ENCODE peak calls at places on chromosome 16, in seven cellular contexts. Y, H, T, A, G, B and D are unnamed samples.

GRCh38 chr16:48687421-48688038 is 77.5 kb upstream of the N4BP1 start:
- DNase-seq in H (peak; percentile 62), Y (no peak), G (peak; percentile 71), T (peak; percentile 44), B (no peak), A (peak; percentile 4), D (peak; percentile 33)

GRCh38 chr16:24577167-24577566 is 37.8 kb downstream of the RBBP6 start:
- DNase-seq in Y (no peak), B (no peak), A (no peak), H (no peak), G (no peak), T (no peak), D (no peak)

GRCh38 chr16:85124636-85125346 is 12.5 kb upstream of the CIBAR2 start:
- DNase-seq in B (no peak), T (no peak), G (no peak), Y (no peak), H (no peak), A (no peak), D (no peak)

GRCh38 chr16:12124742-12125141 is 148.2 kb downstream of the SNX29 start:
- DNase-seq in B (no peak), Y (no peak), T (no peak), A (no peak), G (no peak), H (peak; percentile 31), D (no peak)

GRCh38 chr16:79372504-79373184 is 227.9 kb downstream of the MAF start:
- DNase-seq in G (peak; percentile 94), T (no peak), Y (no peak), B (no peak), H (no peak), A (no peak), D (no peak)

GRCh38 chr16:55003916-55004315 is 73.3 kb downstream of the IRX5 start:
- DNase-seq in B (no peak), A (no peak), G (no peak), H (no peak), T (no peak), Y (no peak), D (no peak)

GRCh38 chr16:2480948-2481347 is 6.0 kb downstream of the TBC1D24 start:
- DNase-seq in B (no peak), Y (no peak), H (no peak), T (peak; percentile 45), G (no peak), A (no peak), D (no peak)

GRCh38 chr16:63714876-63715275 is 1407.0 kb downstream of the CDH11 start:
- DNase-seq in T (no peak), G (no peak), B (peak; percentile 19), H (no peak), Y (no peak), A (no peak), D (no peak)

GRCh38 chr16:56336071-56336688 is 89.2 kb downstream of the AMFR start:
- DNase-seq in H (no peak), A (no peak), T (no peak), B (no peak), G (no peak), Y (no peak), D (no peak)

GRCh38 chr16:4909825-4910224 is 27.1 kb downstream of the PPL start:
- DNase-seq in H (no peak), T (no peak), G (no peak), Y (no peak), A (no peak), B (no peak), D (no peak)

GRCh38 chr16:746637-747036 is 5.8 kb upstream of the CIAO3 start:
- DNase-seq in T (no peak), Y (no peak), A (no peak), B (no peak), H (no peak), G (no peak), D (no peak)

GRCh38 chr16:83917152-83918120 is 18.5 kb downstream of the MLYCD start:
- DNase-seq in Y (no peak), H (no peak), G (no peak), B (no peak), T (no peak), A (no peak), D (no peak)

GRCh38 chr16:16045311-16045710 is 95.9 kb downstream of the ABCC1 start:
- DNase-seq in Y (no peak), H (no peak), T (no peak), A (no peak), G (peak; percentile 26), B (no peak), D (no peak)

GRCh38 chr16:26976913-26977312 is 89.8 kb upstream of the C16orf82 start:
- DNase-seq in G (no peak), Y (no peak), B (no peak), H (no peak), A (no peak), T (no peak), D (no peak)

GRCh38 chr16:69520800-69521602 is 44.8 kb upstream of the NFAT5 start:
- DNase-seq in B (no peak), H (no peak), Y (no peak), G (no peak), T (no peak), A (no peak), D (no peak)

GRCh38 chr16:35398208-35398607 is 1938.8 kb downstream of the TP53TG3F start:
- DNase-seq in H (no peak), B (no peak), T (no peak), G (no peak), Y (no peak), A (no peak), D (no peak)

GRCh38 chr16:11632455-11632921 is 35.8 kb upstream of the SNN start:
- DNase-seq in T (peak; percentile 63), Y (no peak), H (peak; percentile 36), B (no peak), G (peak; percentile 67), A (peak; percentile 57), D (peak; percentile 22)

GRCh38 chr16:75351183-75351582 is 82.1 kb downstream of the CFDP1 start:
- DNase-seq in Y (no peak), H (no peak), G (peak; percentile 79), T (no peak), A (peak; percentile 37), B (no peak), D (peak; percentile 60)

GRCh38 chr16:89274561-89275283 is 57.2 kb downstream of the ZNF778 start:
- DNase-seq in B (no peak), T (no peak), G (no peak), H (no peak), A (no peak), Y (no peak), D (no peak)

GRCh38 chr16:2178321-2179106 is 17.9 kb downstream of the CASKIN1 start:
- DNase-seq in B (peak; percentile 62), H (peak; percentile 59), A (no peak), Y (no peak), G (no peak), T (no peak), D (no peak)

GRCh38 chr16:3356118-3356517 is 429 bp downstream of the OR2C1 start:
- DNase-seq in G (no peak), Y (no peak), A (no peak), T (no peak), H (no peak), B (no peak), D (no peak)

GRCh38 chr16:73956592-73957495 is 339.8 kb upstream of the PSMD7 start:
- DNase-seq in A (peak; percentile 14), Y (no peak), B (no peak), T (peak; percentile 66), G (peak; percentile 61), H (peak; percentile 74), D (peak; percentile 17)

GRCh38 chr16:50234771-50235556 is 31.4 kb upstream of the ADCY7 start:
- DNase-seq in H (no peak), A (no peak), G (peak; percentile 30), B (no peak), Y (no peak), T (no peak), D (no peak)

GRCh38 chr16:5875416-5875815 is 777.8 kb upstream of the EEF2KMT start:
- DNase-seq in A (no peak), B (no peak), H (no peak), Y (no peak), T (no peak), G (no peak), D (no peak)

GRCh38 chr16:5709889-5710288 is 612.3 kb upstream of the EEF2KMT start:
- DNase-seq in T (peak; percentile 24), B (peak; percentile 19), A (no peak), Y (no peak), G (peak; percentile 16), H (peak; percentile 83), D (no peak)

GRCh38 chr16:86802013-86802412 is 223.7 kb downstream of the FOXL1 start:
- DNase-seq in G (no peak), B (no peak), T (no peak), A (no peak), H (no peak), Y (no peak), D (no peak)